ENCODE peak calls at places on chromosome 6, in ten cellular contexts. Q is NCI-H748 treated with DMSO at 0.1 percent for 48 hours; T is foreskin fibroblast; N is cardiac fibroblast; K is activated CD8-positive, alpha-beta memory T cell treated with anti-CD3 and anti-CD28 coated beads, Interleukin-2, amount 50 U/mL, for 48 hours; O is T-helper 17 cell; R is HCEC 1CT; M is activated CD4-positive, alpha-beta T cell treated with anti-CD3 and anti-CD28 coated beads, Interleukin-2, amount 50 U/mL, for 24 hours; E is spleen; B is nucleus accumbens. F is an unnamed sample.
A peak's percentile ranks its signal among the peaks of the same experiment; 100 is the strongest.

GRCh38 chr6:139470971-139471370 is 96.5 kb upstream of the CITED2 start:
- DNase-seq in Q (no peak), T (no peak), N (no peak), E (no peak), M (no peak), K (no peak), O (no peak), R (no peak), B (no peak), F (no peak)

GRCh38 chr6:68951350-68951749 is 316.3 kb downstream of the ADGRB3 start:
- DNase-seq in R (no peak), B (no peak), M (no peak), T (no peak), O (no peak), N (peak; percentile 1), Q (no peak), E (no peak), K (no peak), F (no peak)

GRCh38 chr6:53845290-53846073 is 50.7 kb downstream of the LRRC1 start:
- DNase-seq in Q (no peak), M (no peak), B (no peak), E (no peak), O (no peak), N (no peak), T (no peak), R (no peak), K (no peak), F (no peak)

GRCh38 chr6:16624631-16625299 is 136.5 kb downstream of the ATXN1 start:
- DNase-seq in T (peak; percentile 7), O (no peak), K (no peak), N (no peak), Q (no peak), R (no peak), E (no peak), B (no peak), M (no peak), F (no peak)

GRCh38 chr6:158018370-158018771 is 36.7 kb downstream of the SYNJ2 start:
- DNase-seq in K (no peak), N (peak; percentile 88), E (no peak), M (no peak), T (no peak), O (no peak), B (no peak), Q (no peak), R (no peak), F (no peak)

GRCh38 chr6:160177220-160177619 is 55.6 kb downstream of the SLC22A1 start:
- DNase-seq in T (no peak), K (no peak), N (no peak), Q (no peak), B (no peak), O (no peak), M (no peak), R (no peak), E (no peak), F (no peak)

GRCh38 chr6:85516168-85516567 is 66.3 kb downstream of the NT5E start:
- DNase-seq in Q (no peak), R (peak; percentile 16), N (peak; percentile 21), M (no peak), T (no peak), K (no peak), O (no peak), E (no peak), B (no peak), F (no peak)

GRCh38 chr6:165231581-165232276 is 77.7 kb downstream of the C6orf118 start:
- DNase-seq in K (no peak), Q (peak; percentile 58), E (no peak), R (peak; percentile 24), O (no peak), M (no peak), T (peak; percentile 3), N (peak; percentile 78), B (peak; percentile 32), F (no peak)

GRCh38 chr6:130680118-130680517 is 147.1 kb upstream of the SMLR1 start:
- DNase-seq in K (no peak), B (no peak), N (peak; percentile 82), M (no peak), T (no peak), O (no peak), R (peak; percentile 32), E (no peak), Q (no peak), F (no peak)

GRCh38 chr6:36337814-36338213 is 1.1 kb upstream of the BNIP5 start:
- DNase-seq in O (no peak), Q (no peak), E (no peak), K (no peak), B (no peak), N (no peak), M (no peak), T (no peak), R (no peak), F (no peak)

GRCh38 chr6:16483315-16483875 is 245.0 kb downstream of the GMPR start:
- DNase-seq in K (no peak), E (no peak), R (no peak), N (no peak), T (no peak), Q (no peak), M (no peak), B (no peak), O (no peak), F (no peak)

GRCh38 chr6:157045831-157046454 is 268.8 kb downstream of the ARID1B start:
- DNase-seq in M (no peak), N (peak; percentile 70), O (no peak), Q (peak; percentile 16), K (no peak), T (peak; percentile 53), E (no peak), R (peak; percentile 80), B (no peak), F (peak; percentile 21)

GRCh38 chr6:27836783-27837635 is 75.2 kb downstream of the OR2B2 start:
- DNase-seq in R (peak; percentile 81), B (peak; percentile 19), O (no peak), K (peak; percentile 76), N (peak; percentile 90), T (peak; percentile 75), M (peak; percentile 52), Q (peak; percentile 98), E (peak; percentile 87), F (peak; percentile 81)

GRCh38 chr6:84026721-84027164 is 6.8 kb upstream of the MRAP2 start:
- DNase-seq in B (no peak), M (no peak), O (no peak), N (no peak), K (no peak), Q (no peak), E (no peak), R (no peak), T (no peak), F (no peak)

F was measured in NCI-H774.